ENCODE peak calls at places on chromosomes 11 and 22, in six cellular contexts. M is mesenchymal stem cell, X is H9, J is neuronal stem cell, B is H1, H is trophoblast cell. D is an unnamed sample.

GRCh38 chr11:2912498-2912897 is 16.7 kb downstream of the PHLDA2 start:
- DNase-seq in J (no peak), B (no peak), M (peak; percentile 93), H (peak; percentile 95), X (peak; percentile 67), D (peak; percentile 85)

GRCh38 chr22:31104869-31105268 is 2.5 kb downstream of the SELENOM start:
- DNase-seq in B (peak; percentile 89), M (no peak), X (peak; percentile 90), J (peak; percentile 63), H (peak; percentile 38), D (no peak)

GRCh38 chr11:68009391-68010000 is 631 bp upstream of the ALDH3B1 start:
- DNase-seq in X (no peak), B (no peak), M (peak; percentile 39), H (peak; percentile 67), J (no peak), D (peak; percentile 53)

GRCh38 chr11:69948256-69949141 is 129.3 kb upstream of the FGF3 start:
- DNase-seq in H (peak; percentile 75), X (peak; percentile 62), B (peak; percentile 71), M (peak; percentile 61), J (no peak), D (peak; percentile 57)

GRCh38 chr11:910589-911030 is at the start of gene CHID1:
- DNase-seq in J (peak; percentile 87), H (peak; percentile 79), B (peak; percentile 95), M (peak; percentile 71), X (peak; percentile 93), D (peak; percentile 67)

GRCh38 chr11:85723088-85723487 is 37.1 kb upstream of the CCDC89 start:
- DNase-seq in X (no peak), B (no peak), J (no peak), H (no peak), M (no peak), D (no peak)

GRCh38 chr11:67416416-67417335 is 1.2 kb downstream of the CARNS1 start:
- DNase-seq in M (no peak), X (no peak), B (no peak), H (no peak), J (no peak), D (no peak)

GRCh38 chr11:44601471-44602370 is 36.3 kb downstream of the CD82 start:
- DNase-seq in J (no peak), M (no peak), X (no peak), H (no peak), B (no peak), D (no peak)

GRCh38 chr11:2928605-2929510 is at the start of gene PHLDA2:
- DNase-seq in J (no peak), M (peak; percentile 81), B (peak; percentile 75), X (peak; percentile 67), H (peak; percentile 48), D (peak; percentile 85)

GRCh38 chr11:120337133-120337895 is 1.1 kb downstream of the ARHGEF12 start:
- DNase-seq in X (peak; percentile 31), H (no peak), J (peak; percentile 23), B (no peak), M (peak; percentile 61), D (no peak)

GRCh38 chr22:22901578-22902218 is 14.1 kb downstream of the IGLL5 start:
- DNase-seq in H (no peak), X (no peak), B (no peak), M (no peak), J (no peak), D (no peak)

GRCh38 chr22:36900225-36900624 is 13.2 kb upstream of the CSF2RB start:
- DNase-seq in M (no peak), B (no peak), X (no peak), H (no peak), J (no peak), D (no peak)
- H4K91ac ChIP-seq in M (no peak overlapping the region), B (peak overlapping the region; percentile 56), X (peak overlapping the region; percentile 30), H (no peak overlapping the region), J (peak overlapping the region; percentile 86), D (no peak overlapping the region)

GRCh38 chr11:134071306-134071705 is 2.4 kb downstream of the JAM3 start:
- DNase-seq in B (no peak), H (no peak), X (no peak), J (no peak), M (no peak), D (no peak)

GRCh38 chr11:134069426-134069921 is 602 bp downstream of the JAM3 start:
- DNase-seq in J (no peak), X (no peak), M (peak; percentile 40), H (no peak), B (no peak), D (peak; percentile 31)

GRCh38 chr11:134071766-134072403 is 3.0 kb downstream of the JAM3 start:
- DNase-seq in M (peak; percentile 12), B (no peak), H (no peak), X (no peak), J (no peak), D (peak; percentile 16)

GRCh38 chr11:134068829-134069425 is at the start of gene JAM3:
- DNase-seq in H (peak; percentile 84), J (peak; percentile 92), X (peak; percentile 98), B (peak; percentile 99), M (peak; percentile 95), D (peak; percentile 90)

DNA sequence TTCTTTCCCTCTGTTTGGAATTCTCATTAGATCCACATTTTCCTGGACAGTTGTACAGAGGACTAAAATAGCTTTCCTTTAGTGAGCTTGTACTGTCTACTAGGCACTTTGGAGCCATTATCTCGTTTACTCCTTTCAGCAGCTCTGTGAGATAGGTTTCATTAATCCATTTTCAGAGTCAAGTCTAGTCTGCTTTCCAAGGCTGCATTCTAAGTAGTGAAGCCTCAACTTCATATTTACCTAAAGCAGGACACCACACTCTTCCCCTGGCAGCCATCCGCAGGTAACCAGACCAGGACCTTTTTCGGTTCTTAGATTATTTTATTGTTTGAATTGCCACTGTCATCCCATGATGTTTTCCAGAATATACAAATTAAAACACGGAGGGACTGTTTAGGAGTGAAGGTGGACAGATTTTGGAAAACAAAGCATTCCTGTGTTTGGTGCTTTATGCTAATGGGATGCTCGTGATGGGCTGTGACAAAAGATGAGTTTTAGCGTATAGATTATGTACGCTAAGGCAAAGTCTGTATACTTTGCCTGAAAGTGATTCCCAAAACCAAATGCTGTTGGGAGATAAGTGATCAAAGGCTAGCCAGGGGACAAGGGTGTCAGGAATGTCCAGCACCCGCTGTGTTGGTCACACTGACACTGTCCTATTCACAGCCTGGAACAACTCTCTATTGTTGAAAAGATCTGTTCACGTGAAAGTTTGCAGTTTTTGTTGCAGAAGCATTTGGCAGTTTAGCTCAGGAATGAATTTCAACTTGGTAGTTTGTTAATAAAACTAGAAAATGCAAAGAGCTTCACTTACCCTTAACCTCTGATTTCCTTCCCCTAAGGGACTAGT is 1.3 kb downstream of the JAM3 start:
- DNase-seq in B (no peak), J (no peak), X (no peak), M (no peak), H (no peak), D (no peak)
- H4K91ac ChIP-seq in B (no peak overlapping the region), J (no peak overlapping the region), X (no peak overlapping the region), M (no peak overlapping the region), H (no peak overlapping the region), D (no peak overlapping the region)

GRCh38 chr11:130709531-130709930 is 206.7 kb downstream of the SNX19 start:
- DNase-seq in X (no peak), M (no peak), H (no peak), J (no peak), B (no peak), D (no peak)

GRCh38 chr11:130710022-130710421 is 206.3 kb downstream of the SNX19 start:
- DNase-seq in B (no peak), M (no peak), X (no peak), J (no peak), H (no peak), D (peak; percentile 3)

GRCh38 chr11:130712480-130712879 is 203.8 kb downstream of the SNX19 start:
- DNase-seq in M (no peak), B (no peak), X (no peak), J (no peak), H (no peak), D (no peak)

GRCh38 chr11:130711193-130711592 is 205.1 kb downstream of the SNX19 start:
- DNase-seq in J (no peak), B (no peak), H (no peak), X (no peak), M (peak; percentile 52), D (peak; percentile 4)

DNA sequence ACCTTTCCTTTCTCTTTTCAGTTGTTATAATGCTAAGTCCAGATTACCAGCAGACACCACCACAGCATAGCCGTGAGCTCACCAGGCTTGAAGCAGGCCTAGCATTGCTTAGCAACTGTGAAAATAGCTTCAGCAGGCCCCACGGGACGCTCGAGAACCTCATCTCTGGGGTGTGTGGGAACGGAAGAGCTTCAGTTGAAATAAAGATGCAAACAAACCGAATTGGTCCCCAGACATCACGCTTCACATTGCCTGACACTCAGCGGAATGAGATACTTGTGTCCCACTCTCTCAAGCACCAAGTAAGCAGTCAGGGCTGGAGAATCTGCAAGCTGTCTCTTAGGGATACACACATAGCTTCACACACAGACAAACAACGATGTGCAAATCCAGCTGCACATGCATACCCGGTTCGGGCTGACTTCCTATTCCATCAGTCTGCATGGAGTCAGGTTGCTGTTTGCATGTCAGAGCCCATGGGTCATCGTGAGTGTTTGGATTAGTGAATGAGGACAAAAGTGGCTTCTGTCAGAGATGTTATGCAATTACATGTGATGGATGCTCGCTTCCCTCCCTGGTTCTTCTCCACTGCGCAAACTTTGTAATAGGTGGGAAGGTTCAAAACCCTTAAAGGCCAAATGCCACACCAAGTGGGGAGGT is 205.7 kb downstream of the SNX19 start:
- DNase-seq in H (no peak), J (no peak), X (no peak), B (no peak), M (peak; percentile 95), D (peak; percentile 84)
- H4K91ac ChIP-seq in H (no peak overlapping the region), J (no peak overlapping the region), X (no peak overlapping the region), B (no peak overlapping the region), M (no peak overlapping the region), D (peak overlapping the region; percentile 86)

GRCh38 chr11:35347173-35347878 is 72.0 kb downstream of the SLC1A2 start:
- DNase-seq in X (no peak), M (no peak), J (no peak), B (no peak), H (no peak), D (no peak)
- H4K91ac ChIP-seq in X (no peak overlapping the region), M (no peak overlapping the region), J (no peak overlapping the region), B (no peak overlapping the region), H (no peak overlapping the region), D (no peak overlapping the region)

GRCh38 chr11:26764315-26764714 is 42.5 kb upstream of the SLC5A12 start:
- DNase-seq in H (no peak), J (no peak), X (no peak), M (no peak), B (no peak), D (no peak)
- H4K91ac ChIP-seq in H (no peak overlapping the region), J (no peak overlapping the region), X (no peak overlapping the region), M (no peak overlapping the region), B (no peak overlapping the region), D (no peak overlapping the region)

GRCh38 chr11:73170140-73170539 is 28.0 kb upstream of the FCHSD2 start:
- DNase-seq in X (no peak), H (peak; percentile 80), J (no peak), B (no peak), M (no peak), D (no peak)
- H4K91ac ChIP-seq in X (no peak overlapping the region), H (no peak overlapping the region), J (no peak overlapping the region), B (no peak overlapping the region), M (no peak overlapping the region), D (no peak overlapping the region)